ENCODE peak calls at places on chromosomes 12 and 14, in five cellular contexts. L, G, M, T and J are unnamed samples.

GRCh38 chr12:2999265-2999841 is 40.2 kb downstream of the TEAD4 start:
- DNase-seq in G (no peak), L (no peak), M (peak), T (no peak), J (no peak)

GRCh38 chr12:52884526-52885293 is 20.2 kb downstream of the KRT8 start:
- DNase-seq in G (peak), T (peak), M (peak), L (peak), J (peak)

GRCh38 chr14:55603401-55603953 is 23.5 kb downstream of the KTN1 start:
- DNase-seq in M (no peak), G (no peak), T (no peak), L (no peak), J (no peak)

GRCh38 chr12:92719674-92720073 is 16.9 kb downstream of the PLEKHG7 start:
- DNase-seq in M (no peak), G (no peak), T (no peak), L (no peak), J (no peak)

GRCh38 chr14:59028476-59029202 is 159.8 kb upstream of the DAAM1 start:
- DNase-seq in T (no peak), G (peak), M (peak), L (peak), J (peak)

GRCh38 chr14:84042992-84043391 is 1487.0 kb upstream of the FLRT2 start:
- DNase-seq in T (no peak), M (no peak), L (no peak), G (no peak), J (no peak)

GRCh38 chr12:57430117-57430930 is 519 bp downstream of the R3HDM2 start:
- DNase-seq in L (peak), G (peak), T (no peak), M (peak), J (peak)

GRCh38 chr14:24818054-24818822 is 184.2 kb upstream of the GZMB start:
- DNase-seq in M (no peak), T (no peak), L (no peak), G (no peak), J (no peak)

GRCh38 chr14:54219281-54220121 is 177.3 kb upstream of the CDKN3 start:
- DNase-seq in T (no peak), L (no peak), M (peak), G (no peak), J (no peak)

GRCh38 chr12:65886996-65887395 is 62.7 kb downstream of the HMGA2 start:
- DNase-seq in G (no peak), L (no peak), T (no peak), M (no peak), J (peak)

GRCh38 chr14:32230181-32230580 is 27.1 kb upstream of the RNU6-8 start:
- DNase-seq in G (no peak), M (no peak), L (no peak), T (no peak), J (peak)

GRCh38 chr12:108939594-108939993 is 59.7 kb downstream of the DAO start:
- DNase-seq in G (no peak), T (no peak), M (peak), L (no peak), J (peak)

GRCh38 chr12:10395390-10395998 is 5.7 kb upstream of the KLRK1 start:
- DNase-seq in G (peak), M (peak), T (no peak), L (peak), J (peak)

GRCh38 chr14:55077155-55077554 is 25.7 kb downstream of the MAPK1IP1L start:
- DNase-seq in G (no peak), T (no peak), M (no peak), L (no peak), J (peak)

GRCh38 chr14:32382704-32383103 is 53.6 kb downstream of the AKAP6 start:
- DNase-seq in T (no peak), G (no peak), M (peak), L (no peak), J (peak)

GRCh38 chr12:104535383-104535782 is 78.6 kb downstream of the CHST11 start:
- DNase-seq in L (no peak), M (no peak), G (no peak), T (no peak), J (no peak)

GRCh38 chr12:94851396-94852025 is 152.0 kb downstream of the NDUFA12 start:
- DNase-seq in G (no peak), L (no peak), M (no peak), T (no peak), J (no peak)

GRCh38 chr12:51536159-51536558 is 54.9 kb upstream of the SCN8A start:
- DNase-seq in T (no peak), G (no peak), L (no peak), M (no peak), J (peak)

GRCh38 chr14:65336191-65336591 is 76.3 kb upstream of the FUT8 start:
- DNase-seq in L (no peak), G (no peak), M (no peak), T (no peak), J (peak)

GRCh38 chr12:75735853-75736252 is 224.4 kb upstream of the KRR1 start:
- DNase-seq in M (no peak), T (no peak), L (no peak), G (no peak), J (no peak)

GRCh38 chr12:24600996-24601395 is 347.9 kb downstream of the BCAT1 start:
- DNase-seq in T (no peak), M (no peak), G (no peak), L (no peak), J (peak)

DNA sequence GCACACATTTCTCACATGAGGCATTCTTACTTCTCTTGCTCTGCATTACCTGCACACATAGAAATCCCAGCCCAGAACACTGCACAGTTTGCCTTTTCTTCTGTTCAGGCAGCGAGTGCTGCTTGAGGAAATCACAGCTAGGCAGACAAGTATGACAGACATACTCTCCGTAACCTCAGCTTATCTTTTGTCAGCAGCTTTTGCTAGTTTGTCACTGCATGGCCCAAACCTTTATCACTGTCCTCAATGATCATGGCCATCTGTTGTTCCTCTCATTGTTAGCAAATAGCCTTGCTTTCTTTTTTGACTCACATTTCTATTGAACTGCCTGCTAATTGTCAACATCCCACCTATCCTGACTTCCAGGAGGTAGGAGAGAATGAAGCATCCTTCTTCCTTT is 5.3 kb downstream of the ZNF10 start:
- DNase-seq in M (no peak), L (no peak), G (no peak), T (no peak), J (no peak)
- H3K4me3 ChIP-seq in M (peak), L (no peak), G (no peak), T (no peak), J (no peak)

DNA sequence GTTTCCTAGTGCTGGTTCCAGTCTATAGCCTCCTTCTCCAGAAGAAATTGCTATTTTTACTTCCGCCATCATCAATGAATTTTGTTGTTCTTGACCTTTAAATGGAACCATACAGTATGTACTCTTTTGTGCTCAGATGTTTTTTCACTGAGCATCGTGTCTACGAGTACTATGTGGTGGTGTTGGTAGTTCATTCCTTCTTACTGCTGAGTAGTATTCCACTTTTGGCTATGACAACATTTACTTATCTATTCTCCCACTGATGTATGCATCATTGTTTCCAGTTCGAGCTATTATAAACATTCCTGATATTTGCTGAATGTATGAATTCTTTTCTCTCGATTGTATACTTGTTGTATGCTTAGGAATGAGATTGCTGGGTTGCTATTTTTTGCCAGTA is 28.6 kb downstream of the SLC2A14 start:
- DNase-seq in L (no peak), T (no peak), M (no peak), G (no peak), J (peak)
- H3K4me3 ChIP-seq in L (no peak), T (no peak), M (no peak), G (no peak), J (no peak)

DNA sequence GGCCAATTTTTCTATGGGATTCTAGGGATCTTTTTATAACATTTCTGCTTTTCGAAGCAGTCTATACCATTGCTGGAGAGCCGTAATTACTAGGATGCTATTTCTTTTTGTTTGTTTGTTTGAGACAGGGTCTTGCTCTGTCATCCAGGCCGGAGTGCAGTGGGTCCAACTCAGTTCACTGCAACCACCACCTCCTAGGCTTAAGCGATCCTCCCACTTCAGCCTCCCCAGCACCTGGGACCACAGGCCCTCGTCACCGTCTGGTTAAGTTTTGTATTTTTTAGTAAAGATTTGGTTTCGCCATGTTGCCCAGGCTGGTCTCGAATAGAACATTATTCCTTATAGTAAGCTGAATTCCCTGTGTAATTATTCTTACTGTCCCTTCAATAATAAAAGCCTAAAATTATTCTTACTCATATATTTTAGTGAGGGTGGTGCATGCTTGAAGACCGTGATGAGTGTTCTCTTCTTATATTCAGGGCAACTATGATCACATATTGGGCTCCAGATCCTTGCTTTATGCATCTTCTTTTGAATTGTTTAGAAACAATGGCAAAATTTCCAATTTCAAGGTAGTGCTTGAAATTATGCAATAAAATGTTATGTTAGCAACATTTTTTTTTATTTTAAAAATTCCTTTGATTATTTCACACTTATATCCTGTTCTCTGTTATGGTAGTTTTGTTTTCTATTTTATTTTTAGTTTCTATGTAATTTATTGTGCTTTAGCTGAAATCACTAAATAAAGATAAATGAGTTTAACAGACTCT is 66.2 kb downstream of the CRADD start:
- DNase-seq in T (no peak), L (no peak), M (no peak), G (no peak), J (no peak)
- H3K4me3 ChIP-seq in T (no peak), L (peak), M (peak), G (peak), J (no peak)

GRCh38 chr14:102817942-102818940 is 41.0 kb downstream of the TRAF3 start:
- DNase-seq in G (no peak), L (no peak), T (no peak), M (no peak), J (peak)
- H3K4me3 ChIP-seq in G (no peak), L (no peak), T (no peak), M (no peak), J (no peak)

GRCh38 chr14:61553730-61554641 is 141.3 kb upstream of the HIF1A start:
- DNase-seq in L (peak), G (peak), M (no peak), T (no peak), J (peak)
- H3K4me3 ChIP-seq in L (no peak), G (no peak), M (no peak), T (no peak), J (no peak)

DNA sequence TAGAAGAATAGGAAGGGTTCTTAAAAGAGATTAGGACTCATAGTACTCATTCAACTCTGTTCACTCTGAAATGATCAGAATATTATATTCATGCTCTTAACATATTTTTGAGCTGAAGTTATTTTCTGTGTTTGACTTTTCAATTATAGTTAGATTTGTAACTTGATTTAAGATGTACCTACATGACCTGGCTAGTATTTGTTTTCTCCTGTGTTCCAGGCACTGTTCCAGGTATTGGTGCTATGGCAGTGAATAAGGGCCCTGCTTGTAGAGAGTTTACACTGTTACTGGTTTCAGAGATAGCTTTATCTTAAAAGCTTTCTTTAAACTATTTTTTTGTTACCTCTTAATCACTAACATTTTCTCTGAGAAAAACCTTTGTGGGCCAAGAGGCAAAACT is 19.1 kb upstream of the SLC17A8 start:
- DNase-seq in M (no peak), G (no peak), T (no peak), L (no peak), J (no peak)
- H3K4me3 ChIP-seq in M (no peak), G (no peak), T (no peak), L (no peak), J (no peak)

GRCh38 chr14:99601301-99601945 is 2.6 kb downstream of the CCDC85C start:
- DNase-seq in G (no peak), M (no peak), L (no peak), T (peak), J (peak)

GRCh38 chr14:99603965-99604765 is at the start of gene CCDC85C:
- DNase-seq in M (peak), L (peak), T (peak), G (peak), J (peak)

GRCh38 chr14:99603471-99603933 is 505 bp downstream of the CCDC85C start:
- DNase-seq in M (peak), L (no peak), G (no peak), T (no peak), J (peak)

GRCh38 chr14:99602054-99602787 is 1.8 kb downstream of the CCDC85C start:
- DNase-seq in M (no peak), L (no peak), T (no peak), G (no peak), J (no peak)

GRCh38 chr14:99602788-99603415 is 1.1 kb downstream of the CCDC85C start:
- DNase-seq in L (no peak), G (no peak), M (peak), T (no peak), J (no peak)
- H3K4me3 ChIP-seq in L (peak), G (peak), M (peak), T (peak), J (peak)

DNA sequence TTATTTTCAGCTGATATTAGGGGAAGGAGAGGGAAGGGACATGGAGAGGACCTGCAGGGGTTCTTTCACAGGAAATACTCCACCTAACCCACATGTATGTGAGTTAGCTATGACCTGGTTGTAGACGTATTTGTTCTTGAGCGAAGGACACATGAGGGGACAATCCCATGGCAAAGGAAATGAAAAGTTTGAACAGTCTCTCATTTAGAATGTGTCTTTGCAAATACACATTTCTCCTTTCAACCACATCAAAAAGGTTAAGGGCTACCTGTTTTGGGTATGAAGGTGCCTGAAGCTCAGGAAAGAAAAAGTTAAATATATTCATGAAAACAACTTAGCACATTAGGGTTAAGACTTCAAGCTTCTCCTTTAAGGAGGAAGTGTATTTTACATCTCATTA is 7.4 kb downstream of the PYGL start:
- DNase-seq in G (no peak), L (no peak), M (no peak), T (no peak), J (no peak)
- H3K4me3 ChIP-seq in G (no peak), L (no peak), M (no peak), T (no peak), J (no peak)

GRCh38 chr12:40107803-40108620 is 2.1 kb upstream of the SLC2A13 start:
- DNase-seq in M (no peak), T (no peak), L (no peak), G (no peak), J (no peak)

GRCh38 chr12:40106655-40107054 is 774 bp upstream of the SLC2A13 start:
- DNase-seq in G (no peak), M (peak), L (no peak), T (no peak), J (no peak)

GRCh38 chr12:40105515-40106201 is at the start of gene SLC2A13:
- DNase-seq in L (peak), G (peak), T (peak), M (peak), J (peak)

GRCh38 chr12:40106202-40106533 is 287 bp upstream of the SLC2A13 start:
- DNase-seq in T (no peak), L (no peak), M (no peak), G (no peak), J (no peak)

DNA sequence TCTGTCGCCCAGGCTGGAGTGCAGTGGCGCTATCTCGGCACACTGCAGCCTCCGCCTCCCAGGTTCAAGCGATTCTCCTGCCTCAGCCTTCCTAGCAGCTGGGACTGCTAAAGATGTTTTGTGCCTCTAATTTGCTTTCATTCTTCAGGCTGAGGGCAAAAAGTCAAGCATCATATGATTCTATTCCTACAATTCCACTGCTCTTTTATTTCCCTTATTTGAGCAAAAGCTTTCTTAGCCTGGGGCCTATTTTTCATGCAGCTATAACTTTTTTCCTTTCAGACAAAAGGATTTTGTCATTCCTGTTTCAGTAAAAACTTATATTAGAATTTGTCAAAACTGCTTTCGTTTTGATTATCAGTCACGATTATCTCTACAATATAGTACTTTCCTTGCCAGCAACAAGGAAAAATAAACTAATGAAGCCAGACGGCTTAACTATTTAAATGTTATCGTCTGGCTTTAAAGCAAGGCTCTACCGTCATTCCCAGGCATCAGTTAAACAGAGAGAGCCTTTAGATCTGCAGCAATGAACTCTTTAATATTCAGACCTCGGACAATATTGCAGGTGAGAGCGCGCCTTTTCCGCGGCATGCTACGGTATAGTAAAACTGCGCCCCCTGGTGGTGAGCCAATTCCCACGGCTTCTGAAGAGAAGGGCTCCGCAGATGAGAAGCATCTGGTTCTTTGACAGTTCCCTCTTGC is 1.4 kb upstream of the SLC2A13 start:
- DNase-seq in M (peak), L (peak), G (peak), T (peak), J (peak)
- H3K4me3 ChIP-seq in M (no peak), L (peak), G (peak), T (no peak), J (peak)